ENCODE peak calls at places on chromosomes 12 and 14, in eight cellular contexts. P is transverse colon; R is KBM-7; J is activated CD4-positive, alpha-beta T cell treated with anti-CD3 and anti-CD28 coated beads for 48 hours; Y is skeletal muscle cell; U is stimulated activated CD4-positive, alpha-beta T cell treated with anti-CD3 and anti-CD28 coated beads, Interleukin-15, amount 100 ng/mL, for 1 hour; N is HFFc6; O is GM03348. T is an unnamed sample.

GRCh38 chr12:120290541-120291312 is 976 bp downstream of the RNU4-2 start:
- DNase-seq in P (peak; percentile 38), R (peak; percentile 47), N (no peak), U (peak; percentile 13), Y (no peak), O (peak; percentile 16), J (peak; percentile 63), T (no peak)

GRCh38 chr12:22180699-22181098 is 134.7 kb downstream of the CMAS start:
- DNase-seq in R (no peak), U (no peak), Y (no peak), N (no peak), J (no peak), P (no peak), O (no peak), T (no peak)

GRCh38 chr12:71469235-71469873 is 29.8 kb downstream of the LGR5 start:
- DNase-seq in P (no peak), N (peak; percentile 4), U (no peak), R (no peak), O (no peak), J (no peak), Y (peak; percentile 20), T (peak; percentile 50)

GRCh38 chr12:57268264-57268663 is 17.3 kb upstream of the STAC3 start:
- DNase-seq in O (no peak), J (peak; percentile 69), N (peak; percentile 52), R (no peak), P (no peak), U (no peak), Y (no peak), T (peak; percentile 25)

GRCh38 chr12:96902076-96902475 is 5.0 kb upstream of the NEDD1 start:
- DNase-seq in J (no peak), U (no peak), N (no peak), R (peak; percentile 12), P (no peak), Y (no peak), O (no peak), T (no peak)

GRCh38 chr14:90781344-90781761 is 34.9 kb downstream of the TTC7B start:
- DNase-seq in O (peak; percentile 64), R (no peak), N (peak; percentile 47), U (no peak), J (no peak), P (no peak), Y (peak; percentile 41), T (peak; percentile 37)

GRCh38 chr12:89016970-89017778 is 335.1 kb downstream of the DUSP6 start:
- DNase-seq in O (peak; percentile 63), R (peak; percentile 75), N (peak; percentile 70), Y (no peak), J (peak; percentile 36), P (no peak), U (no peak), T (peak; percentile 67)

GRCh38 chr12:54019111-54019811 is 9.0 kb upstream of the HOXC6 start:
- DNase-seq in R (no peak), P (no peak), O (no peak), U (no peak), Y (no peak), J (no peak), N (no peak), T (no peak)

GRCh38 chr12:48956279-48957140 is 777 bp downstream of the ARF3 start:
- DNase-seq in O (peak; percentile 96), U (no peak), P (peak; percentile 84), Y (peak; percentile 93), J (peak; percentile 42), R (peak; percentile 94), N (peak; percentile 94), T (peak; percentile 83)

GRCh38 chr14:50560929-50561280 is 960 bp downstream of the ATL1 start:
- DNase-seq in Y (no peak), U (peak; percentile 38), O (peak; percentile 44), R (peak; percentile 65), J (peak; percentile 70), P (peak; percentile 77), N (no peak), T (no peak)

GRCh38 chr12:67790660-67791059 is 142.1 kb downstream of the DYRK2 start:
- DNase-seq in J (no peak), U (no peak), N (no peak), O (no peak), Y (no peak), R (no peak), P (no peak), T (no peak)

GRCh38 chr14:47948981-47949380 is 273.6 kb upstream of the MDGA2 start:
- DNase-seq in R (no peak), J (no peak), Y (no peak), P (no peak), U (no peak), N (no peak), O (no peak), T (no peak)

GRCh38 chr12:51904951-51905471 is 2.3 kb upstream of the ACVRL1 start:
- DNase-seq in N (peak; percentile 67), P (peak; percentile 9), Y (peak; percentile 47), O (peak; percentile 74), J (no peak), U (no peak), R (no peak), T (no peak)

GRCh38 chr14:71582705-71583104 is 349.5 kb upstream of the RGS6 start:
- DNase-seq in R (no peak), Y (peak; percentile 36), U (no peak), N (peak; percentile 75), O (peak; percentile 46), J (no peak), P (no peak), T (peak; percentile 59)

GRCh38 chr12:111178194-111179081 is 190.5 kb downstream of the PHETA1 start:
- DNase-seq in R (no peak), J (no peak), U (no peak), P (no peak), O (no peak), Y (no peak), N (no peak), T (no peak)

GRCh38 chr12:102964872-102965271 is 7.4 kb downstream of the ASCL1 start:
- DNase-seq in J (peak; percentile 33), Y (no peak), N (no peak), P (peak; percentile 54), U (no peak), R (no peak), O (no peak), T (no peak)

GRCh38 chr14:100541621-100542560 is 45.3 kb downstream of the BEGAIN start:
- DNase-seq in P (no peak), N (no peak), U (no peak), R (no peak), J (no peak), Y (no peak), O (no peak), T (no peak)

GRCh38 chr12:57222286-57223190 is 5.9 kb downstream of the NXPH4 start:
- DNase-seq in N (no peak), Y (no peak), U (no peak), O (no peak), P (no peak), J (no peak), R (no peak), T (no peak)